ENCODE peak calls at places on chromosome 12, in eight cellular contexts. F, E, C, P, S, O, L and H are unnamed samples. For H3K36me3 and H3K4me1, the result is how much of the 10 kb centered on the place peaks cover.

GRCh38 chr12:92141585-92142244 is 3.9 kb downstream of the BTG1 start:
- DNase-seq in L (no peak), P (no peak), S (no peak), E (peak), O (peak), C (no peak), F (no peak), H (no peak)

GRCh38 chr12:67804168-67804567 is 155.6 kb downstream of the DYRK2 start:
- DNase-seq in F (no peak), C (no peak), E (peak), L (no peak), S (no peak), O (no peak), P (no peak), H (no peak)

GRCh38 chr12:109553471-109553870 is 19.8 kb downstream of the MMAB start:
- DNase-seq in P (no peak), E (no peak), C (no peak), S (no peak), O (no peak), L (no peak), F (no peak), H (no peak)

GRCh38 chr12:39852346-39852745 is 232.7 kb upstream of the ABCD2 start:
- DNase-seq in L (no peak), P (no peak), E (no peak), O (no peak), F (no peak), C (no peak), S (no peak), H (no peak)

GRCh38 chr12:123387508-123388217 is 3.7 kb downstream of the KMT5A start:
- DNase-seq in L (no peak), S (peak), F (no peak), P (no peak), O (peak), E (no peak), C (no peak), H (no peak)

GRCh38 chr12:12387521-12387920 is 30.6 kb downstream of the BORCS5 start:
- DNase-seq in E (no peak), O (no peak), C (no peak), P (no peak), F (no peak), L (no peak), S (no peak), H (no peak)

GRCh38 chr12:97093187-97093683 is 186.2 kb downstream of the NEDD1 start:
- DNase-seq in L (no peak), C (no peak), E (no peak), S (no peak), P (no peak), F (no peak), O (no peak), H (no peak)

GRCh38 chr12:31324845-31325523 is 966 bp downstream of the SINHCAF start:
- DNase-seq in L (peak), F (peak), S (peak), C (peak), E (peak), O (peak), P (peak), H (peak)

GRCh38 chr12:19988457-19988856 is 379.9 kb upstream of the PDE3A start:
- DNase-seq in C (no peak), E (no peak), P (no peak), L (no peak), S (no peak), O (no peak), F (no peak), H (no peak)

GRCh38 chr12:46674818-46675217 is 151.0 kb downstream of the SLC38A4 start:
- DNase-seq in S (no peak), P (no peak), O (no peak), L (no peak), F (no peak), E (no peak), C (no peak), H (no peak)
- H3K4me3 ChIP-seq in S (no peak), P (no peak), O (no peak), L (no peak), F (no peak), E (no peak), C (no peak), H (no peak)

GRCh38 chr12:21634245-21634644 is 23.4 kb downstream of the LDHB start:
- DNase-seq in O (no peak), P (no peak), S (no peak), E (no peak), F (no peak), L (no peak), C (no peak), H (no peak)
- H3K36me3 ChIP-seq in O (half or more), P (under half), S (under half), E (under half), F (under half), L (under half), C (under half), H (under half)

GRCh38 chr12:90100619-90101018 is 392.0 kb upstream of the ATP2B1 start:
- DNase-seq in F (no peak), C (no peak), E (no peak), P (no peak), S (no peak), L (no peak), O (no peak), H (no peak)

GRCh38 chr12:90102957-90103652 is 394.5 kb upstream of the ATP2B1 start:
- DNase-seq in O (peak), S (peak), E (peak), L (no peak), F (no peak), P (no peak), C (no peak), H (no peak)

GRCh38 chr12:90111646-90112565 is 403.3 kb upstream of the ATP2B1 start:
- DNase-seq in P (no peak), S (no peak), F (no peak), E (no peak), C (no peak), L (no peak), O (no peak), H (no peak)

GRCh38 chr12:90106568-90106967 is 397.9 kb upstream of the ATP2B1 start:
- DNase-seq in S (no peak), P (no peak), E (no peak), C (no peak), L (no peak), F (no peak), O (no peak), H (no peak)
- H3K4me1 ChIP-seq in S (under half), P (under half), E (under half), C (under half), L (under half), F (under half), O (under half), H (under half)

DNA sequence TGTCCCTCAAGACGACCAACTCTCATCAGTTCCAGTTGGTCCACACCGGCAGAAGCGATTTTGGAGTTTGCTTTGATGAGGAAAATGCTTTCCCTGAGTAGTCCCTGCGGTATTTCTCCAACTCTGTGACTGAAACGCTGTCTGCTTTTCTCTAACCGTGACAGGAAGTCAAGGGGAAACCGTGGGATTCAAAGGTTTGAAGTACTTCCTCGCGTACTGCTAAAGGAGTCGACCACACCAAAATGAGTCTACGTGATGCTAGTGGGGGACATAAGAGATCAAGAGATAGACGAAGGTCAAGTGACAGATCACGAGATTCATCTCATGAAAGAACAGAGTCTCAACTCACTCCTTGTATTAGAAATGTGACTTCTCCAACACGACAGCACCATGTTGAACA is 28.6 kb downstream of the KRT76 start:
- DNase-seq in O (no peak), F (no peak), C (no peak), P (no peak), S (no peak), E (no peak), L (no peak), H (no peak)
- H3K4me3 ChIP-seq in O (no peak), F (no peak), C (no peak), P (no peak), S (no peak), E (no peak), L (no peak), H (no peak)

DNA sequence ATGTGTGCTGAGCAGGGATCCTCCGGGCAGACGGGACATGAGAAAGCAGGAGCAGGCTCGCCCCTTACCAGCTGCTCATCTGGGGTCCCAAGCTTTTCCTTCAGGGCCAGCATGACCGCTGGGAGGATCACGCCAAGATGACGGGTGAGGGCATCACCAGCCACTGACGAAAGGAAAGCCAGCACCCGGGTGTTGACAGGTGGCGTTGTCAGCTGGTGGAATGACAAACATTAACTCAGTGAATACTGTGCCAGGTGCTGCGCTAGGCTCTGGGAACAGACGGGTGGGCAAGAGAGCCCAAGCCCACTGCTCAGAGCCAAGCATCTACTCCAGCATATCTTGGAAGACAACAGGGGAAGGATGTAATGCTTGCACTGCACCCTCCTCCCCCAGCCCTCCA is 21.3 kb upstream of the RAB35 start:
- DNase-seq in O (no peak), S (no peak), L (no peak), F (no peak), C (no peak), E (no peak), P (no peak), H (peak)
- H3K36me3 ChIP-seq in O (half or more), S (half or more), L (half or more), F (under half), C (under half), E (under half), P (under half), H (half or more)

GRCh38 chr12:2273751-2274150 is 221.0 kb downstream of the CACNA1C start:
- DNase-seq in O (no peak), S (no peak), L (no peak), F (no peak), C (no peak), E (no peak), P (no peak), H (no peak)
- H3K4me1 ChIP-seq in O (under half), S (under half), L (half or more), F (under half), C (under half), E (under half), P (under half), H (under half)

GRCh38 chr12:129984097-129984496 is 80.3 kb upstream of the TMEM132D start:
- DNase-seq in S (no peak), F (no peak), L (no peak), E (no peak), P (no peak), O (no peak), C (no peak), H (no peak)
- H3K4me3 ChIP-seq in S (no peak), F (no peak), L (no peak), E (no peak), P (no peak), O (no peak), C (no peak), H (no peak)

DNA sequence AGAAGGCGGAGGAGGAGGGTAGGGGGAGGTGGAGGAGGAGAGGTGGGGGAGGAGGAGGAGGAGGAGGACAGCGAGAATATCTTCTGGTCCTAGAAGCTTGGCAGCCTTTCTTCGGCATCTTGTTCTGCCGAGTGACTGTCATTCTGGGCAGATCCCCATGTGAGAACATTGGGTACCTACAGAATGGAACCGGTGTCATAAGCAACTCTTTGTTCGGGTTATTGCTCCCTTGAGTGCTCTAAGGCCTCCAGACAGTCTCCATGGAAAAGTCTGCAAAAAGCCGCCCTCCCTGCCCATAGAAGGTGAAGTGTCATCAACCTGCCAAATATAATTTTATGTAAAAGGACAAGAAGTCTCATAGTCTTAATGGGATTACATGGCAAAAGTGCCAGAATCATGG is 7.0 kb downstream of the RFC5 start:
- DNase-seq in F (no peak), L (no peak), O (no peak), S (no peak), C (no peak), E (no peak), P (no peak), H (no peak)
- H3K36me3 ChIP-seq in F (under half), L (under half), O (half or more), S (under half), C (under half), E (under half), P (under half), H (under half)

GRCh38 chr12:6842075-6842474 is 1.4 kb downstream of the GNB3 start:
- DNase-seq in L (no peak), E (no peak), C (no peak), S (no peak), F (no peak), P (no peak), O (no peak), H (no peak)
- H3K4me1 ChIP-seq in L (under half), E (under half), C (under half), S (under half), F (under half), P (under half), O (half or more), H (under half)